ENCODE peak calls at places on chromosomes 11 and 22, in seven cellular contexts. X is pancreas, I is IMR-90, B is stomach, H is endodermal cell, L is HepG2, Y is body of pancreas. O is an unnamed sample.
A peak's percentile ranks its signal among the peaks of the same experiment; 100 is the strongest.

GRCh38 chr11:105612766-105613165 is 2.9 kb downstream of the GRIA4 start:
- DNase-seq in X (no peak), H (no peak), I (no peak), Y (no peak), B (no peak), L (no peak), O (no peak)

GRCh38 chr11:11425806-11426205 is 72.8 kb upstream of the CSNK2A3 start:
- DNase-seq in B (no peak), Y (no peak), H (no peak), L (no peak), I (no peak), X (no peak), O (no peak)

GRCh38 chr11:118870396-118871343 is 13.0 kb upstream of the CXCR5 start:
- DNase-seq in H (peak; percentile 69), X (no peak), L (peak; percentile 28), B (no peak), I (peak; percentile 13), Y (peak; percentile 48), O (peak; percentile 74)

GRCh38 chr22:22682196-22682595 is 37.8 kb downstream of the GGTLC2 start:
- DNase-seq in I (no peak), L (no peak), X (no peak), B (no peak), H (no peak), Y (no peak), O (no peak)

GRCh38 chr11:115409691-115410220 is 94.5 kb downstream of the CADM1 start:
- DNase-seq in Y (peak; percentile 15), X (no peak), L (peak; percentile 94), I (peak; percentile 48), H (no peak), B (no peak), O (no peak)

GRCh38 chr11:45239733-45240132 is 46.4 kb downstream of the SYT13 start:
- DNase-seq in B (no peak), H (no peak), Y (no peak), L (no peak), X (no peak), I (no peak), O (no peak)

GRCh38 chr22:23376256-23376655 is 195.9 kb downstream of the BCR start:
- DNase-seq in I (no peak), L (peak; percentile 18), X (no peak), Y (no peak), H (peak; percentile 91), B (no peak), O (no peak)

GRCh38 chr22:30514252-30514651 is 8.8 kb upstream of the SEC14L4 start:
- DNase-seq in L (no peak), Y (no peak), B (no peak), I (no peak), X (no peak), H (no peak), O (no peak)

GRCh38 chr11:13280323-13280722 is 2.7 kb downstream of the BMAL1 start:
- DNase-seq in H (no peak), Y (no peak), X (no peak), I (no peak), B (no peak), L (no peak), O (no peak)

GRCh38 chr11:86116386-86116726 is 47.5 kb upstream of the PICALM start:
- DNase-seq in I (peak; percentile 98), Y (no peak), H (no peak), L (no peak), X (no peak), B (no peak), O (no peak)

GRCh38 chr22:42700901-42701300 is 19.8 kb downstream of the A4GALT start:
- DNase-seq in I (no peak), B (no peak), X (no peak), H (no peak), Y (no peak), L (no peak), O (no peak)

GRCh38 chr11:94315664-94316063 is 11.3 kb downstream of the IZUMO1R start:
- DNase-seq in Y (no peak), H (no peak), X (no peak), I (peak; percentile 36), L (no peak), B (no peak), O (no peak)

GRCh38 chr11:10329935-10330334 is 25.1 kb downstream of the ADM start:
- DNase-seq in Y (no peak), X (no peak), L (no peak), I (peak; percentile 96), H (no peak), B (no peak), O (no peak)

GRCh38 chr11:123250811-123251655 is 56.0 kb upstream of the CLMP start:
- DNase-seq in I (no peak), Y (no peak), B (no peak), L (no peak), X (no peak), H (no peak), O (no peak)

GRCh38 chr11:35905901-35906661 is 37.8 kb upstream of the LDLRAD3 start:
- DNase-seq in L (no peak), I (peak; percentile 4), X (no peak), B (no peak), H (no peak), Y (no peak), O (no peak)

GRCh38 chr22:40401532-40401931 is 31.1 kb downstream of the SGSM3 start:
- DNase-seq in I (no peak), H (no peak), Y (peak; percentile 45), X (peak; percentile 40), B (no peak), L (no peak), O (no peak)

GRCh38 chr22:45781459-45781858 is 109.8 kb downstream of the ATXN10 start:
- DNase-seq in X (no peak), B (no peak), L (no peak), Y (no peak), H (no peak), I (peak; percentile 52), O (no peak)

GRCh38 chr11:205221-206001 is 1.8 kb downstream of the BET1L start:
- DNase-seq in Y (no peak), I (no peak), L (no peak), H (peak; percentile 29), X (no peak), B (peak; percentile 23), O (peak; percentile 51)
- H3K4me3 ChIP-seq in Y (no peak overlapping the region), I (peak overlapping the region; percentile 70), L (no peak overlapping the region), H (peak overlapping the region; percentile 99), X (peak overlapping the region; percentile 99), B (peak overlapping the region; percentile 100), O (no peak overlapping the region)

GRCh38 chr11:65496304-65497140 is 2.3 kb upstream of the MALAT1 start:
- DNase-seq in Y (no peak), L (no peak), X (no peak), I (peak; percentile 48), B (no peak), H (no peak), O (peak; percentile 34)
- H3K4me1 ChIP-seq in Y (peaks cover 56% of the 10 kb centered on the region), L (peaks cover 46% of the 10 kb centered on the region), X (peaks cover 47% of the 10 kb centered on the region), I (peaks cover 20% of the 10 kb centered on the region), B (peaks cover 51% of the 10 kb centered on the region), H (peaks cover 13% of the 10 kb centered on the region), O (peaks cover 57% of the 10 kb centered on the region)

GRCh38 chr11:126890561-126890960 is 110.0 kb downstream of the KIRREL3 start:
- DNase-seq in X (no peak), L (no peak), H (peak; percentile 77), Y (no peak), I (no peak), B (no peak), O (no peak)
- TF ChIP-seq CTCF in X (no peak), L (no peak), H (peak; percentile 68), Y (no peak), I (no peak), B (no peak), O (no peak)

DNA sequence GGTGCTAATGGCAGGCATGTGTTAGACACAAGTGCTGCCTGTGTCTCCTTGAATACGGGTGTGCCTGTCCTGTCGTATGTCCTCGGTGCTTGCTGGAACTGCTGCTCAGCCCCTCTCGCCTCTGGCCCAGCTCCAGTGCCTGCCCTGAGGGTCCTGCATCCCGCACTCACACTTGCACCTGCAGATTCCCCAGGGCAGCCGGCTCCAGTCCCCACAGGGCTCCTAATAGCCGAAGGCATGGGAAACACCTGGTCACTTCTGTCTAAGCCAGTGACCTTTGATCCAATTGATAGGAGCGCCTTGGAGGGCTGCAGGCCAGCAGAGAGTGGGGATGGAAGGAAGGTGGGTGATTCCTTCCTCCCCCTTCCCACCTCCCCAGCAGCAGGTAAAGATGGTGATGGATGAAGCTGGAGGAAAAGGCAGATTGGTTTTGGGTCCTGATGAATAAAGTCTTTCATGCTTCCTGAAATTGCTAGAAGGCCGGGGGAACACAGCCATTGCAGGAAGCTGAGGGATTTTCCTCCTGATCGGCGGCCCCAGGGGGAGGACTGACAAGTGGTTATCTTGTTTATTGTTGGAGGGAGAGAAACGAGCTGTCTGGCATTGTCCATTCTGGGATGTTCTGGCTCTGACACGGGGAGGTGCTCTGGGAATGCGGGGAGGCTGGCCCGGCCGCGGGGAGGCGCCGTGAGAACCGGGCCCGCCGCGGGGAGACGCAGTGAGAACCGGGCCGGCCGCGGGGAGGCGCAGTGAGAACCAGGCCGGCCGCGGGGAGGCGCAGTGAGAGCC is 110.9 kb upstream of the B3GAT1 start:
- DNase-seq in B (no peak), Y (no peak), L (no peak), H (no peak), X (no peak), I (no peak), O (no peak)
- H3K4me3 ChIP-seq in B (no peak overlapping the region), Y (no peak overlapping the region), L (no peak overlapping the region), H (no peak overlapping the region), X (no peak overlapping the region), I (no peak overlapping the region), O (no peak overlapping the region)

O was measured in adrenal gland.